ENCODE peak calls at places on chromosomes 13 and 19, in eight cellular contexts. D is smooth muscle cell of the brain vasculature, H is NCI-H187, S is DMS79 treated with DMSO at 0.1 percent for 48 hours, I is activated T-helper 1 cell treated with Interleukin-2 at 50 U/mL for 16 hours, Z is GM13976, Y is upper lobe of right lung, P is Daoy. E is an unnamed sample.

GRCh38 chr19:46111376-46111775 is 13.1 kb downstream of the IGFL3 start:
- DNase-seq in H (no peak), I (no peak), S (no peak), Z (no peak), Y (no peak), P (no peak), D (no peak), E (no peak)

GRCh38 chr13:50451609-50452008 is 391.9 kb downstream of the DLEU7 start:
- DNase-seq in H (no peak), I (no peak), S (no peak), D (no peak), P (no peak), Z (no peak), Y (peak; percentile 54), E (no peak)

GRCh38 chr19:39969681-39970423 is 1.1 kb upstream of the PSMC4 start:
- DNase-seq in S (no peak), D (no peak), H (no peak), P (no peak), Y (no peak), Z (no peak), I (no peak), E (no peak)

GRCh38 chr13:74129500-74130144 is 4.6 kb downstream of the KLF12 start:
- DNase-seq in Y (no peak), I (no peak), D (no peak), S (no peak), H (no peak), Z (no peak), P (no peak), E (peak; percentile 9)

GRCh38 chr19:40523322-40524047 is 53.2 kb upstream of the SHKBP1 start:
- DNase-seq in D (no peak), S (peak; percentile 65), H (no peak), P (peak; percentile 82), I (no peak), Y (peak; percentile 83), Z (peak; percentile 75), E (peak; percentile 41)

GRCh38 chr19:43435775-43436174 is 21.1 kb downstream of the TEX101 start:
- DNase-seq in D (no peak), Y (no peak), P (no peak), H (no peak), I (no peak), S (no peak), Z (no peak), E (no peak)

GRCh38 chr19:1853295-1854031 is 5.2 kb upstream of the REXO1 start:
- DNase-seq in P (peak; percentile 88), Y (peak; percentile 91), D (no peak), Z (peak; percentile 91), S (peak; percentile 44), I (peak; percentile 64), H (peak; percentile 36), E (peak; percentile 70)

GRCh38 chr19:19230505-19230904 is 18.7 kb downstream of the NCAN start:
- DNase-seq in D (no peak), P (no peak), Y (no peak), Z (no peak), I (no peak), S (no peak), H (no peak), E (no peak)

GRCh38 chr13:113928701-113929627 is 44.9 kb downstream of the C13orf46 start:
- DNase-seq in D (peak; percentile 32), Z (no peak), P (peak; percentile 70), S (peak; percentile 78), Y (peak; percentile 66), H (no peak), I (no peak), E (no peak)

GRCh38 chr13:20136781-20137703 is 23.8 kb downstream of the GJA3 start:
- DNase-seq in P (peak; percentile 24), H (no peak), Z (peak; percentile 73), S (no peak), Y (peak; percentile 81), I (no peak), D (no peak), E (no peak)

GRCh38 chr13:70747305-70747704 is 639.1 kb upstream of the KLHL1 start:
- DNase-seq in Y (no peak), H (no peak), P (no peak), I (no peak), S (no peak), Z (no peak), D (no peak), E (no peak)

GRCh38 chr13:83940742-83941141 is 58.5 kb upstream of the SLITRK1 start:
- DNase-seq in P (no peak), Y (no peak), D (no peak), Z (no peak), H (no peak), I (no peak), S (no peak), E (no peak)

GRCh38 chr19:45368127-45368526 is 2.2 kb downstream of the ERCC2 start:
- DNase-seq in H (no peak), I (no peak), Z (no peak), S (no peak), Y (no peak), P (no peak), D (no peak), E (no peak)

GRCh38 chr19:23957660-23958281 is 43.1 kb downstream of the ZNF726 start:
- DNase-seq in P (peak; percentile 68), D (no peak), Y (no peak), S (no peak), I (no peak), Z (no peak), H (no peak), E (no peak)

GRCh38 chr19:15669440-15669839 is 3.4 kb upstream of the CYP4F12 start:
- DNase-seq in Y (no peak), Z (no peak), I (no peak), D (no peak), S (no peak), H (no peak), P (no peak), E (no peak)

GRCh38 chr19:10344780-10345179 is 5.4 kb upstream of the ICAM3 start:
- DNase-seq in D (no peak), Y (no peak), I (no peak), Z (no peak), P (no peak), S (no peak), H (no peak), E (no peak)

GRCh38 chr19:33240181-33240771 is 14.6 kb upstream of the SLC7A10 start:
- DNase-seq in S (no peak), P (no peak), I (no peak), H (no peak), D (no peak), Z (no peak), Y (no peak), E (no peak)

GRCh38 chr19:13094771-13095392 is 7.8 kb downstream of the LYL1 start:
- DNase-seq in I (no peak), P (no peak), Z (peak; percentile 68), H (no peak), S (no peak), D (no peak), Y (no peak), E (no peak)

GRCh38 chr13:46685006-46685730 is 111.8 kb downstream of the ESD start:
- DNase-seq in Y (no peak), I (no peak), D (no peak), H (no peak), S (no peak), Z (no peak), P (no peak), E (no peak)

GRCh38 chr13:48094404-48094780 is 512 bp downstream of the MED4 start:
- DNase-seq in S (no peak), Y (no peak), Z (no peak), P (no peak), H (no peak), I (no peak), D (no peak), E (no peak)

GRCh38 chr19:38564981-38565685 is 52.6 kb downstream of the MAP4K1 start:
- DNase-seq in H (no peak), S (peak; percentile 8), Z (peak; percentile 50), D (no peak), P (peak; percentile 24), I (peak; percentile 4), Y (peak; percentile 82), E (no peak)